ENCODE peak calls at places on chromosomes 5 and 9, in ten cellular contexts. D is H9; W is fibroblast of lung; K is stimulated activated CD8-positive, alpha-beta memory T cell treated with anti-CD3 and anti-CD28 coated beads, Interleukin-15, amount 100 ng/mL, for 4 hours; U is CD8-positive, alpha-beta T cell; X is endodermal cell; C is tibial artery; L is GM03348; N is left lung; Y is cardiac fibroblast. G is an unnamed sample.

GRCh38 chr5:78547731-78548189 is 100.8 kb downstream of the LHFPL2 start:
- DNase-seq in D (no peak), W (peak; percentile 92), K (no peak), U (no peak), X (no peak), C (peak; percentile 96), L (peak; percentile 87), N (peak; percentile 66), Y (peak; percentile 100), G (peak; percentile 97)

GRCh38 chr5:131373265-131373664 is 109.4 kb downstream of the CDC42SE2 start:
- DNase-seq in D (no peak), W (no peak), K (no peak), U (no peak), X (no peak), C (no peak), L (no peak), N (no peak), Y (no peak), G (no peak)

GRCh38 chr9:100167912-100168775 is 69.1 kb downstream of the INVS start:
- DNase-seq in D (no peak), W (no peak), K (no peak), U (no peak), X (peak; percentile 52), C (no peak), L (peak; percentile 35), N (no peak), Y (peak; percentile 6), G (no peak)

GRCh38 chr5:101904736-101905135 is 391.3 kb downstream of the SLCO4C1 start:
- DNase-seq in D (no peak), W (no peak), K (no peak), U (no peak), X (no peak), C (no peak), L (no peak), N (no peak), Y (peak; percentile 44), G (no peak)

GRCh38 chr9:92179286-92180002 is 64.2 kb upstream of the SPTLC1 start:
- DNase-seq in D (no peak), W (no peak), K (no peak), U (no peak), X (no peak), C (no peak), L (no peak), N (no peak), Y (no peak), G (no peak)

GRCh38 chr9:121700165-121700830 is 48.9 kb downstream of the DAB2IP start:
- DNase-seq in D (peak; percentile 71), W (peak; percentile 53), K (no peak), U (peak; percentile 19), X (peak; percentile 90), C (peak; percentile 61), L (peak; percentile 78), N (peak; percentile 77), Y (peak; percentile 48), G (peak; percentile 58)

GRCh38 chr5:178902849-178903248 is 7.1 kb downstream of the ZFP2 start:
- DNase-seq in D (no peak), W (no peak), K (no peak), U (no peak), X (no peak), C (no peak), L (no peak), N (no peak), Y (no peak), G (no peak)

GRCh38 chr5:179343902-179344300 is 1.4 kb downstream of the ADAMTS2 start:
- DNase-seq in D (peak; percentile 91), W (peak; percentile 65), K (no peak), U (no peak), X (peak; percentile 94), C (no peak), L (peak; percentile 88), N (peak; percentile 50), Y (peak; percentile 69), G (no peak)

GRCh38 chr9:17531642-17532254 is 47.1 kb upstream of the SH3GL2 start:
- DNase-seq in D (no peak), W (peak; percentile 64), K (no peak), U (no peak), X (peak; percentile 81), C (no peak), L (peak; percentile 72), N (no peak), Y (peak; percentile 67), G (no peak)

GRCh38 chr5:115702025-115702424 is 76.2 kb upstream of the TMED7 start:
- DNase-seq in D (no peak), W (no peak), K (no peak), U (no peak), X (no peak), C (no peak), L (no peak), N (no peak), Y (no peak), G (no peak)

GRCh38 chr5:14109771-14110170 is 33.4 kb upstream of the TRIO start:
- DNase-seq in D (no peak), W (peak; percentile 17), K (no peak), U (no peak), X (no peak), C (no peak), L (no peak), N (no peak), Y (peak; percentile 16), G (no peak)

GRCh38 chr5:31445041-31445600 is 86.8 kb downstream of the DROSHA start:
- DNase-seq in D (no peak), W (no peak), K (no peak), U (no peak), X (no peak), C (no peak), L (no peak), N (no peak), Y (no peak), G (no peak)

GRCh38 chr5:50849554-50849953 is 183.1 kb downstream of the PARP8 start:
- DNase-seq in D (no peak), W (no peak), K (no peak), U (no peak), X (no peak), C (no peak), L (no peak), N (no peak), Y (no peak), G (no peak)

GRCh38 chr5:146342519-146342881 is 3.9 kb downstream of the POU4F3 start:
- DNase-seq in D (no peak), W (no peak), K (no peak), U (no peak), X (no peak), C (no peak), L (no peak), N (no peak), Y (no peak), G (no peak)

GRCh38 chr9:98066235-98066634 is 9.7 kb downstream of the NANS start:
- DNase-seq in D (no peak), W (no peak), K (no peak), U (no peak), X (no peak), C (no peak), L (no peak), N (peak; percentile 35), Y (no peak), G (no peak)

GRCh38 chr5:115831163-115831768 is 10.1 kb downstream of the ATG12 start:
- DNase-seq in D (no peak), W (peak; percentile 58), K (no peak), U (peak; percentile 31), X (peak; percentile 62), C (no peak), L (peak; percentile 47), N (no peak), Y (peak; percentile 55), G (no peak)

GRCh38 chr9:114178756-114179450 is 23.6 kb downstream of the COL27A1 start:
- DNase-seq in D (no peak), W (no peak), K (no peak), U (no peak), X (no peak), C (peak; percentile 43), L (no peak), N (no peak), Y (peak; percentile 41), G (no peak)